ENCODE peak calls at places on chromosomes 11 and 22, in four cellular contexts. A is ovary, D is GM12878, G is A549. B is an unnamed sample.

GRCh38 chr11:34205326-34206035 is 100.1 kb downstream of the NAT10 start:
- DNase-seq in A (no peak), D (no peak), G (no peak), B (no peak)

GRCh38 chr11:1397146-1397861 is 7.6 kb downstream of the BRSK2 start:
- DNase-seq in A (no peak), D (no peak), G (no peak), B (no peak)

GRCh38 chr11:124867700-124868099 is 2.5 kb downstream of the ROBO3 start:
- DNase-seq in A (no peak), D (no peak), G (peak; percentile 40), B (no peak)

GRCh38 chr11:134266841-134267251 is 9.3 kb upstream of the GLB1L3 start:
- DNase-seq in A (no peak), D (no peak), G (no peak), B (no peak)

GRCh38 chr22:31631381-31631780 is 30.6 kb downstream of the PISD start:
- DNase-seq in A (no peak), D (no peak), G (no peak), B (no peak)

GRCh38 chr11:121762820-121763219 is 310.1 kb upstream of the SORL1-AS1 start:
- DNase-seq in A (peak; percentile 70), D (no peak), G (no peak), B (no peak)

GRCh38 chr11:26947379-26947844 is 46.5 kb upstream of the FIBIN start:
- DNase-seq in A (peak; percentile 41), D (no peak), G (peak; percentile 2), B (peak; percentile 68)

GRCh38 chr22:45290410-45290936 is 5.7 kb downstream of the UPK3A start:
- DNase-seq in A (no peak), D (no peak), G (peak; percentile 49), B (peak; percentile 84)

GRCh38 chr22:11360632-11361031 is 4167.4 kb upstream of the OR11H1 start:
- DNase-seq in A (no peak), D (no peak), G (no peak), B (no peak)

GRCh38 chr11:134819026-134819425 is 407.0 kb upstream of the B3GAT1 start:
- DNase-seq in A (no peak), D (no peak), G (no peak), B (no peak)

GRCh38 chr11:350723-351255 is 18.5 kb upstream of the B4GALNT4 start:
- DNase-seq in A (peak; percentile 31), D (peak; percentile 78), G (no peak), B (no peak)

GRCh38 chr22:29692327-29692640 is 27.5 kb upstream of the CABP7 start:
- DNase-seq in A (no peak), D (no peak), G (no peak), B (no peak)

GRCh38 chr11:124861670-124862069 is 3.6 kb upstream of the ROBO3 start:
- DNase-seq in A (peak; percentile 17), D (no peak), G (no peak), B (peak; percentile 37)

GRCh38 chr11:11148104-11148509 is 204.9 kb downstream of the CSNK2A3 start:
- DNase-seq in A (peak; percentile 88), D (no peak), G (peak; percentile 29), B (peak; percentile 76)

GRCh38 chr11:72091292-72091691 is 10.6 kb downstream of the LRRC51 start:
- DNase-seq in A (peak; percentile 74), D (no peak), G (peak; percentile 67), B (peak; percentile 84)
- TF ChIP-seq EP300 in A (no peak), D (no peak), G (no peak), B (no peak)

GRCh38 chr11:35639591-35640179 is 21.4 kb downstream of the FJX1 start:
- DNase-seq in A (no peak), D (no peak), G (no peak), B (no peak)

GRCh38 chr11:35635933-35636332 is 17.7 kb downstream of the FJX1 start:
- DNase-seq in A (no peak), D (no peak), G (no peak), B (no peak)

GRCh38 chr11:35641206-35641885 is 21.2 kb upstream of the TRIM44 start:
- DNase-seq in A (no peak), D (no peak), G (no peak), B (no peak)
- TF ChIP-seq EP300 in A (no peak), D (no peak), G (no peak), B (no peak)

GRCh38 chr11:17700991-17701390 is 18.4 kb upstream of the MYOD1 start:
- DNase-seq in A (no peak), D (no peak), G (no peak), B (no peak)

GRCh38 chr11:17697175-17697949 is 22.0 kb upstream of the MYOD1 start:
- DNase-seq in A (no peak), D (no peak), G (no peak), B (no peak)

GRCh38 chr11:17696741-17697140 is 22.6 kb upstream of the MYOD1 start:
- DNase-seq in A (no peak), D (no peak), G (no peak), B (no peak)

GRCh38 chr11:17695454-17696441 is 23.6 kb upstream of the MYOD1 start:
- DNase-seq in A (no peak), D (no peak), G (no peak), B (no peak)

DNA sequence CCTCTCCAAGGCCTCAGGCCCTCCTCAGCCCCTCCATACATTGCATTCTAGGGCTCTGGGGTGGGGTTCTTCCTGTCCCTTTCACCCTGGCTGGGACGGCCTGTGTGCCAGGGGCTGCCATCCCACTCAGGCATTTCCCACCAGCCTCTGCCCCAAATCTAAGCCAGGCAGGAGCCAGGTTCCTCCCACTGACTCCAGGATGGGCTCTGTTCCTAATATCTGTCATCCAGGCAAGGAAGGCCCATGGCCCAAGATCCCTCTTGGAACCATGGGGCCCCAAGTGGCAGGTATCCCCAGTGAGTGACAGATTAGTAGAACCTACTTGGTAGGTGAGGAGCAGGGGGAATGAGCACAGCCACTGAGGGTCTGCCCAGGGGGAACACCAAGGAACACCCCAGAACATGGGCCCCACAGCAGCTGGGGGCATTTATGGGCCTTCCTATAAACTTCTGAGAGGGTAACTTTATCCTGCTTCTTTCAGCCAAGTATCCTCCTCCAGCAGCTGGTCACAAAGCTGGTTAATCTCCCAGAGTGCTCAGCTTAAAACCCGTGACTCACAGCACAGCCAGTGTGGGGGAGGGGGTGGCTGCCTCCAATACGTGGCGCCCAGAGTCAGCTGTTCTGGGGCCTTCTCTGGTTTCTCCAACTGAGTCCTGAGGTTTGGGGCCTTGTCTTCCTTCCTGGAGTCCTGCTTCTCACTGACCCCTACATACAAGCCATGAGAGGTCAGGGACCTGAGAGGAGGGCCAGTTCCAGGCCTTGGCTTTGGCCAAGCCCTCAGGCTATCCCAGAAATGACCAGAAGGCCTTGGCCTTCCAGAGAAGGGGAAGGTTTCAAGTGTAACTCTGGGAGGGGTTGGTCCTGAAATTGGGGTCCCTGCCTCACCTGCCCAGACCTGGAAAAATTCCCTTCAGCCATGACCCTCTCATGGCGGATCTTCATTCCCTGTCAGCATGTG is 19.9 kb upstream of the MYOD1 start:
- DNase-seq in A (no peak), D (no peak), G (no peak), B (no peak)
- TF ChIP-seq EP300 in A (no peak), D (no peak), G (no peak), B (no peak)

DNA sequence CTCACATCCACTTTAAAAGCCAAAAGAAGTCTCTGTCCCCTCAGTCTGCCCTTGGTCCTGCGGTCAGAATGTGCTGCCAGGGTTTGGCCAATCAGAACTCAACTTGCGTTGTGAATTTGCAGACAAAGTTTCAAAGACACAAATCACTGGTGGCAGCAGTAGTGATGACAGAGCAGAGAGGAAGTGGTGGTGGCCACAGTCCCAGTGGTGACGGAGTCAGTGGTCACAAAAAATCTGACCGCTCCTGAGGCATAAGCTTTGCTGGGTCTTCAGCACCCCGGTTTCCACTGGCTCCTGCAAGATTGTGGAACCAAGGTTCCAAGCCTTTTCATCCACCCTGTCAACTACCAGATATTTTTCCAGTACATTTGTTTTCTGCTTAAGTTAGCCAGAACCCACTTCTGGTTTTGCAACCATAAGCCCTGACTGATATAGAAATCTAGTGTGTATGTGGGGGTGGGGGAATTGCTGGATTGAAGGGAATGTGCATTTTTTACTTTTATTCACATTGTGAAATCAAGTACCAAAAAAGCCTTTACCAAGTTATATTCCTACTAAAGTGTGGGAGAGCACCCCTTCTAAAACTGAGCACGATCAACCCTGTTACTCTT is 112.3 kb downstream of the TMPRSS5 start:
- DNase-seq in A (no peak), D (peak; percentile 25), G (no peak), B (no peak)
- TF ChIP-seq EP300 in A (no peak), D (no peak), G (no peak), B (no peak)

GRCh38 chr22:38842512-38843200 is 1.2 kb downstream of the NPTXR start:
- DNase-seq in A (no peak), D (no peak), G (no peak), B (no peak)

GRCh38 chr22:38843201-38843715 is 570 bp downstream of the NPTXR start:
- DNase-seq in A (peak; percentile 83), D (no peak), G (peak; percentile 68), B (no peak)

GRCh38 chr22:38844661-38845367 is 986 bp upstream of the NPTXR start:
- DNase-seq in A (no peak), D (no peak), G (no peak), B (no peak)

GRCh38 chr22:38843716-38844660 is at the start of gene NPTXR:
- DNase-seq in A (peak; percentile 78), D (no peak), G (peak; percentile 40), B (no peak)

DNA sequence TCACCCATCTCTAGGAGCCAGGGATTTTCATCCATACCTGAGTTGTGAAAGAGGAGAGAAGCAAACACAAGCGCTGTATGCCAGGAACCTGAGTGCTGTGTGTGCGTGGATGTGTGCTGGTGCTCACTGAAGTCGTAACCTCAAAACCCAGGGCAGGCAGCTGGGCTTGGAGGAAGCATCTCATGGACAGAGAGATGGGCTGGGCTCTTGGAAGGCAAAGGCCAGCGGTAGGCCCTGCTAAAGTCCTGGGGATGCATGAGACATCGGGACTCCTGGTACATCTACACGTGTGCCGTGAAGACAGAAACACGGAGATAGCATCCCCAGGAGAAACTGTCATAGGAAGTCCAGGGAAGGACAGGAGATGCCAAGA is 1.5 kb upstream of the NPTXR start:
- DNase-seq in A (no peak), D (no peak), G (no peak), B (no peak)
- TF ChIP-seq EP300 in A (no peak), D (no peak), G (no peak), B (no peak)

GRCh38 chr11:65786008-65786785 is 666 bp upstream of the OVOL1 start:
- DNase-seq in A (no peak), D (no peak), G (no peak), B (peak; percentile 81)
- TF ChIP-seq EP300 in A (no peak), D (no peak), G (no peak), B (no peak)

DNA sequence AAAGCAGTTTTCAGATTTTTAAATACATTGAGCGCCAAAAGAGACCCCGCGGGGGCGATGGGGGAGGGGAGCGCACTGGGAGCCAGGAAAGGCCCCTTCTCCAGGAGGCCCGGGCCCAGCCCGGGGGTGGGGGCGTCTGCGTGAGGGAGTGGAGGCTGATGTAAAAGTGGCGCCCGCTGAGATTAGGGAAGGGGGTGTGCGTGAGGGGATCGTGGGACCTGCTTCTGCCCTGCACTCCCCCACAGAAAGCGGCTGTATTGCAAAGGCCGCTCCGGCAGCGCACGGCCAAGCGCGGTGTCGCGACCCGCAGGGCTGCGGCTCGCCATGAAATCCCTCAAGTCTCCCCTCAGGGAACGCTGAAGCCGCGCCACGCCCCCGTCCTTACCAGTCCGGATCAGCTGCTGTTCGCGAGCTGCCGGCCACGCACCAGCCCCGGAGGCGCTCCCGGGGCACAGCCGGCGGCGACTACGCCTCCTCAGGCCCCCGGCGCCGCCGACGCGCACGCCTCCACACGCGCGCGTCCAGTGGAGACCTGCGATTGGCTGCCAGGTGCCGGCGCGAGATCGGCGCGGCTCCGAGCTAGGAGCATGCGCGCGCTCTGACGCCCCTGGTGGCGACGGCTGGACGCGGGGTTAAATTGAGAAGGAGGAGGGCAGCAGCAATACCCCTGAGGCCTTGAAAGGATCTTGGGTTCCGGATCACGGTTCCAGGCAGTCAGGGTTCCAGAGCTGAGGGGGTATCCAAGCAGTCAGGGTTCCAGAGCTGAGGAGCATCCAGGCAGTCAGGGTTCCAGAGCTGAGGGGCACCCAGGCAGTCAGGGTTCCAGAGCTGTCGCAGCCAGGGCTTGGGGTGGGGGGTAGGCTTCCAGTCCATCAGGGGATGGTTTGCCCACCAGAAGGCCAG is at the start of gene ZNF280B:
- DNase-seq in A (peak; percentile 86), D (peak; percentile 43), G (peak; percentile 85), B (no peak)
- TF ChIP-seq EP300 in A (no peak), D (no peak), G (no peak), B (no peak)